ENCODE peak calls at places on chromosomes 16 and 17, in six cellular contexts. U is SK-N-SH, Y is colonic mucosa, M is AG04450, H is stomach, R is dorsolateral prefrontal cortex. W is an unnamed sample.
A peak's percentile ranks its signal among the peaks of the same experiment; 100 is the strongest.

GRCh38 chr17:19630035-19630434 is 18.5 kb upstream of the ALDH3A2 start:
- DNase-seq in U (no peak), Y (no peak), M (no peak), H (no peak), R (no peak), W (no peak)

GRCh38 chr16:25060920-25061319 is 45.8 kb upstream of the ARHGAP17 start:
- DNase-seq in U (no peak), Y (no peak), M (no peak), H (no peak), R (no peak), W (peak; percentile 21)

GRCh38 chr17:78398390-78398789 is 19.9 kb downstream of the PGS1 start:
- DNase-seq in U (no peak), Y (no peak), M (no peak), H (no peak), R (no peak), W (no peak)

GRCh38 chr17:18267366-18267765 is 6.9 kb downstream of the MIEF2 start:
- DNase-seq in U (no peak), Y (no peak), M (no peak), H (no peak), R (no peak), W (no peak)

GRCh38 chr16:84832488-84833141 is 12.8 kb downstream of the CRISPLD2 start:
- DNase-seq in U (no peak), Y (peak; percentile 59), M (peak; percentile 100), H (peak; percentile 54), R (no peak), W (no peak)

GRCh38 chr17:78242024-78242742 is 10.8 kb downstream of the TMEM235 start:
- DNase-seq in U (no peak), Y (no peak), M (no peak), H (no peak), R (no peak), W (no peak)

GRCh38 chr17:39677581-39678339 is 9.5 kb downstream of the PNMT start:
- DNase-seq in U (no peak), Y (no peak), M (no peak), H (no peak), R (no peak), W (peak; percentile 71)

GRCh38 chr16:66130296-66130910 is 236.1 kb upstream of the CDH5 start:
- DNase-seq in U (no peak), Y (no peak), M (peak; percentile 87), H (no peak), R (no peak), W (no peak)

GRCh38 chr17:61567045-61567802 is 23.8 kb downstream of the NACA2 start:
- DNase-seq in U (no peak), Y (no peak), M (no peak), H (no peak), R (no peak), W (no peak)

GRCh38 chr17:15479697-15480096 is 12.3 kb upstream of the CDRT4 start:
- DNase-seq in U (no peak), Y (no peak), M (no peak), H (no peak), R (no peak), W (no peak)

GRCh38 chr17:45677770-45678169 is 106.3 kb upstream of the CRHR1 start:
- DNase-seq in U (no peak), Y (no peak), M (no peak), H (no peak), R (peak; percentile 60), W (no peak)

GRCh38 chr17:63774982-63775290 is 966 bp downstream of the DDX42 start:
- DNase-seq in U (no peak), Y (no peak), M (no peak), H (no peak), R (no peak), W (no peak)

GRCh38 chr17:66364508-66365203 is 62.2 kb downstream of the PRKCA start:
- DNase-seq in U (no peak), Y (no peak), M (no peak), H (no peak), R (no peak), W (no peak)

GRCh38 chr17:59561042-59561441 is 4.4 kb upstream of the DHX40 start:
- DNase-seq in U (peak; percentile 43), Y (no peak), M (no peak), H (no peak), R (no peak), W (peak; percentile 35)

GRCh38 chr17:55609737-55610201 is 98.5 kb upstream of the SMIM36 start:
- DNase-seq in U (no peak), Y (peak; percentile 30), M (no peak), H (peak; percentile 38), R (no peak), W (no peak)

GRCh38 chr16:87344931-87345631 is 27.9 kb upstream of the C16orf95 start:
- DNase-seq in U (no peak), Y (peak; percentile 70), M (no peak), H (peak; percentile 34), R (no peak), W (no peak)

GRCh38 chr16:8923199-8923598 is 40.5 kb downstream of the USP7 start:
- DNase-seq in U (no peak), Y (no peak), M (no peak), H (no peak), R (no peak), W (no peak)

GRCh38 chr16:30351586-30352419 is 3.3 kb downstream of the CD2BP2 start:
- DNase-seq in U (no peak), Y (peak; percentile 46), M (peak; percentile 75), H (peak; percentile 92), R (peak; percentile 84), W (no peak)

GRCh38 chr16:50198802-50199410 is 45.8 kb downstream of the TENT4B start:
- DNase-seq in U (no peak), Y (no peak), M (no peak), H (no peak), R (no peak), W (no peak)

GRCh38 chr16:83920894-83921491 is 22.1 kb downstream of the MLYCD start:
- DNase-seq in U (no peak), Y (no peak), M (no peak), H (no peak), R (no peak), W (no peak)

GRCh38 chr16:66862023-66862520 is 17.9 kb downstream of the CA7 start:
- DNase-seq in U (no peak), Y (no peak), M (no peak), H (no peak), R (no peak), W (no peak)

GRCh38 chr17:5861849-5862248 is 208.3 kb upstream of the WSCD1 start:
- DNase-seq in U (no peak), Y (no peak), M (no peak), H (no peak), R (no peak), W (no peak)

DNA sequence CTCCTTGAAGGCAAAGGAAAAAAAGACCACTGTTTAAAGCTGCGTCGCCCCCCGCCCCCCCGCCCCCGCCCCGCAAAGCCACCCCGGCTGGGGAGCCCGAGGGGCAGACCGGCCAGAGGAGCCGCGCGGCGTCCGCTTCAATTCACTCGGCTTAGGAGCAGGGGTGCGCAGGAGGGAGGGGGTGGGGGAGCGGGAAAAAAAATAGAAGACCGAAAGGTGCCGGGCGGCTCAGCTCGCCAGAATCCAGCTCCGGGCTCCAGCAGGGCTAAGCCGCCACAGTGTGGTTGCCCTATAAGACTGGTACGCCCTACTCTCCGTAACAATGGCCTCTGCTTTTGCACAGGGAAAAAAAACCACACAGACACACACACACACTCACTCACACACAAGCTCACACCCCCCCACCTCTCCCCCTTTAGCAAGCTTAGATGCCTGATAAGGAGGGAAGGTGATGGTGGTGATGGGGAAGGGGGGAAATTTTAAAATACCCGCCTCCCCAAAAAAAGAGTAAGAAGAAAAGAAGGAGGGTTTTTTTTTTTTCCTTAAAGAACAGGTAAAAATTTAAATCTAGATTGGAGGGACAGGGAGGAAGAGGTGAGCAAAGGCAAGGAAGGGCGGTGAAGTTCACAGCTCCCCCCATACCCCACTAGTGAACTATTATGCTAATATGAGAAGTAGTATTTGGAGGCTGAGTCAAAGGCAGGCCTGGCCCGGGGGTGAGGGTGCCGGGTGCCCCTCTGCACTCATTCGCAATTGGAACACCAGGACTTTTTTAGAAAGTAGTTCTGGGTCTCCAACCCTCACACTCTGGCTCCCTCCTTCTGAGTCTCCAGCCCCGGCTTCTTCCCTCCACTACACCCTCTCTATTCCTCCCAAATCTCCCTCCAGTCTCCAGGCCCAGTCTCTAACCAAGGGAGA is 11.0 kb upstream of the HOXB2 start:
- DNase-seq in U (no peak), Y (no peak), M (no peak), H (no peak), R (no peak), W (peak; percentile 74)
- H3K27me3 ChIP-seq in U (peaks cover 97% of the 10 kb centered on the region), Y (no peaks in the 10 kb centered on the region), M (no peaks in the 10 kb centered on the region), H (no peaks in the 10 kb centered on the region), R (peaks cover 83% of the 10 kb centered on the region), W (peaks cover 87% of the 10 kb centered on the region)

DNA sequence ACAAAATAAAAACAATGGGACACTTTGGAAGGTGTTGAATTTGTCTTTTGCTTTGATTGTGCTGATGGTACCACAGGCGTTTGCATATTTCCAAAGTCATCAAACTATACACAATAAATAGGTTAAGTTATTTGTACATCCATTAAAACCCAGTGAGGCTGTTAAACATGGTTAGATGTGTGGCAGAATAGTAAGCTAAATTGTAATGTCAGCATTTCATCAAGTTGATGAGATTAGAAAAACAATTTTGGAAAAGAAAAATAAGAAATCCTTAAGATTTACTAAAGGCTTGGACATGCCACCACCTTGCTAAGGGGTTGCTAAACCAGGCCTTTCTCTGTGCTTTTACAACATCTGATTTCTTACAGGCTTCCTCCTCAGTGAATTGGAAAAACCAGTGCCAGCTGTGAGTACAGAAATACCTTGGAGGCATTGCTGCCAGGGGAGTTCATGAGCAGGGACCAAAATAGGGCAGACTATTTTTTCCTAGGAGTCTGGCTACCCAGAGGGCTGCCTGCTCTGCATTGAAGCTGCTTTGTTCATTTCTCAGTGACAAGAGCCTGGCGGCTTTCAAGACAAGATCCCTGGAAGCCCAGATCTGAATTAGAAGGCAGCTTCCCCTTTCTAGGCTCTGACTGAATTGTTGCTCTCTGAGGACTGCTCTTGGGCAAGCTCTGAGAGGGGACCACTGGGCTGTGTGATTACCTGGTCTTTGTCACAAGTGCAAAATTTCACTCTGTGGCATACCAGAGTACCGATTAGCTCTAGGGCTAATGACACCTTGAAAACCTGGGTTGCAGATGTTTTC is 43.5 kb upstream of the CA10 start:
- DNase-seq in U (peak; percentile 9), Y (no peak), M (no peak), H (no peak), R (no peak), W (no peak)
- H3K4me3 ChIP-seq in U (no peak overlapping the region), Y (no peak overlapping the region), M (no peak overlapping the region), H (no peak overlapping the region), R (no peak overlapping the region), W (no peak overlapping the region)

DNA sequence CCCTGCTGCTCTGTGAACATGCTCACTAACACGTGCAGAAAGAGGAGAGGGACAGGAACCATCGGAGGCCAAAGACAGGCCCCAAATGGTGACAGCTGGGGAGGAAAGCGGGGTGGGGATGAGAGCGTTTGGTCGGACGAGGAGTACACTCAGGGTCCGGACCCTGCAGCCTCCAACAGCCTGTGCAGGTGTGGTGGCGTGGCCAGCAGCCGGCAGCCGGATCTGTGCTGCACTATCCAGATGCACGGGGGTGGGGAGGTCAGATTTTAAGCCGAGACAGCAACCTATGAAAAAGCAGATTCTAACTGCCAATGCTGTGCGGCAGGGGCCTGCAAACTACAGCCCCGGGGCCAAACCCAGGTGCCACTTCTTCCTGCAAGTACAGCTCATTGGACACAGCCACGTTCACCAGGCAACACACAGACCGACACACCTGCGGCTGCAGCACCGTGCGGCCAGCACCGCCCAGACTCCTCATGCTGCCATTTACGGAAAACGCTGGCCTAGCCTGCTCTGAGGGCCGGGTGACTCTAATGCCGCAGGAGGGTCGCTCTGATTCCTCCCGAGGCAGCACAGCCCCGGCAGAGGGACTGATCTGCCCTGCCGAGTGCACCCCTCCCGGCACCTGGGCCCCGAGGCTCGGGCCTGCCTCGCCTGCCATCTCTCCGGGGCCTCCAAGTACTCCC is 21.2 kb downstream of the SLC16A3 start:
- DNase-seq in U (no peak), Y (no peak), M (no peak), H (no peak), R (no peak), W (no peak)
- TF ChIP-seq CTCF in U (no peak), Y (no peak), M (no peak), H (no peak), R (no peak), W (no peak)

GRCh38 chr16:55328611-55329569 is 4.9 kb downstream of the IRX6 start:
- DNase-seq in U (no peak), Y (no peak), M (no peak), H (no peak), R (no peak), W (no peak)
- H3K27me3 ChIP-seq in U (no peaks in the 10 kb centered on the region), Y (peaks cover 34% of the 10 kb centered on the region), M (peaks cover 59% of the 10 kb centered on the region), H (peaks cover 37% of the 10 kb centered on the region), R (peaks cover 75% of the 10 kb centered on the region), W (no peaks in the 10 kb centered on the region)